ENCODE peak calls at places on chromosomes 1 and 21, in seven cellular contexts. G is IMR-90, Z is OCI-LY7, B is adrenal gland, M is spleen, P is K562, S is BJ. V is an unnamed sample.
A peak's percentile ranks its signal among the peaks of the same experiment; 100 is the strongest.

GRCh38 chr1:7752512-7753417 is 18.3 kb upstream of the VAMP3 start:
- DNase-seq in G (peak; percentile 71), Z (peak; percentile 48), B (peak; percentile 51), M (no peak), P (peak; percentile 47), S (peak; percentile 15), V (peak; percentile 48)

GRCh38 chr1:162994921-162995320 is 74.2 kb upstream of the RGS4 start:
- DNase-seq in G (peak; percentile 55), Z (no peak), B (no peak), M (no peak), P (no peak), S (no peak), V (peak; percentile 43)

GRCh38 chr21:42818328-42818749 is 61.0 kb downstream of the WDR4 start:
- DNase-seq in G (peak; percentile 39), Z (peak; percentile 41), B (peak; percentile 59), M (peak; percentile 88), P (peak; percentile 69), S (no peak), V (peak; percentile 33)

GRCh38 chr1:93619507-93620168 is 62.0 kb downstream of the BCAR3 start:
- DNase-seq in G (no peak), Z (peak; percentile 33), B (no peak), M (no peak), P (no peak), S (no peak), V (no peak)

GRCh38 chr1:237342730-237343129 is 300.7 kb downstream of the RYR2 start:
- DNase-seq in G (no peak), Z (no peak), B (no peak), M (no peak), P (no peak), S (no peak), V (no peak)

GRCh38 chr1:109595540-109595939 is 23.9 kb downstream of the GNAT2 start:
- DNase-seq in G (peak; percentile 55), Z (no peak), B (no peak), M (no peak), P (no peak), S (no peak), V (peak; percentile 63)

GRCh38 chr1:162690672-162691434 is 58.6 kb downstream of the DDR2 start:
- DNase-seq in G (peak; percentile 93), Z (no peak), B (peak; percentile 92), M (no peak), P (no peak), S (peak; percentile 97), V (peak; percentile 97)

GRCh38 chr1:230226814-230227213 is 159.8 kb downstream of the GALNT2 start:
- DNase-seq in G (no peak), Z (no peak), B (no peak), M (no peak), P (no peak), S (no peak), V (no peak)

GRCh38 chr21:23398726-23399125 is 2208.6 kb downstream of the MRPL39 start:
- DNase-seq in G (no peak), Z (no peak), B (no peak), M (no peak), P (no peak), S (no peak), V (no peak)

GRCh38 chr1:157353546-157353945 is 198.8 kb downstream of the FCRL5 start:
- DNase-seq in G (no peak), Z (no peak), B (no peak), M (no peak), P (no peak), S (no peak), V (no peak)

GRCh38 chr1:34547043-34547674 is 207.7 kb upstream of the GJB5 start:
- DNase-seq in G (no peak), Z (no peak), B (no peak), M (no peak), P (no peak), S (no peak), V (no peak)

GRCh38 chr1:205497351-205497750 is 7.1 kb upstream of the CDK18 start:
- DNase-seq in G (no peak), Z (no peak), B (no peak), M (no peak), P (no peak), S (no peak), V (no peak)

GRCh38 chr1:187203257-187203656 is 374.5 kb downstream of the PLA2G4A start:
- DNase-seq in G (peak; percentile 45), Z (no peak), B (peak; percentile 39), M (no peak), P (no peak), S (no peak), V (peak; percentile 23)

DNA sequence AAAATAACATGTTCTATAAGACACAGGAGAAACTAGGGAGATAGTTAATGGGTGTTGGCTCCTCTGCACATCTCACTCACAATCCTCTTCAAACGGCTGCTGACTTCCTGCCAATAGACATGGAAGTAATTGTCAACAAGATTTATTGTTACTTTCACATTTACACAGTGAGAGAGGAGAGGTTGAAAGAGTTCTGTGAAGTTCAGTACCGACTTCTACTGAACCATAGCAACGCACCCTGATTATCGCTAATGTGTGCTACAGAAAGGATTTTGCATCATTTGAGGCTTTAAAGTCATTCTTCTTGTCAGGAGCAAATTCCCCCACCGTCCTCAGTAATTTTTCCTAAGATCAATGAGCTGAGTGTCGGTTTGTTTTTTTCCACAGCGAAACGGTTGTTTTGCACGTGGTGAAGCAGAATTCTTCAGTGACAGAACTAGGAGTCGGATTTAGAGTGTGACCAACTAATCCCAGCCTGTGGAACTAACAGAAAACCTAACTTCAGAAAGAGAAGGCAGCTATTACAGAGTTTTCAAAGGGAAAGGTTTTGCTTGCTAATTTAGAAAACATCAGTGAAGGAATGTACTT is 361.0 kb downstream of the ADGRL2 start:
- DNase-seq in G (no peak), Z (no peak), B (peak; percentile 18), M (no peak), P (no peak), S (no peak), V (no peak)
- H3K4me3 ChIP-seq in G (no peak overlapping the region), Z (no peak overlapping the region), B (no peak overlapping the region), M (no peak overlapping the region), P (no peak overlapping the region), S (no peak overlapping the region), V (no peak overlapping the region)

DNA sequence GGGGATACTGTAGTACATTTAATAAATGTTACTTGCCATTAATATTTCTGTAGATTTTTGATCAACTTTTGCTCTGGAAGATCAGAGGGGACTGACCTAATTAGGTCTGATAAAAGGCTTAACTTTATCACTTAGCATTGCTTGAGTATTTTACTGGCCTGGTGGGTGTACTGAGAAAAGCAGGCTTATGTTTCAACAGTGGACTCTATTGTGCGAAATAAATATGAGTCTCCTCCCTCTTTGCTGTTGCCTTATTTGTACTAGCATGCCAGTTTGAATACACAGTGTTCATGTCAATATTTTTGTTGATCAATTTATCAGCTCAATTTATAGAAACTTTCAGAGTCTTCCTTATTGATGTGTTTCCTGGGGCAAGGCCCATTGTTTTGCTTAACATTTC is 49.1 kb downstream of the EBNA1BP2 start:
- DNase-seq in G (no peak), Z (no peak), B (no peak), M (no peak), P (no peak), S (no peak), V (no peak)
- TF ChIP-seq CTCF in G (no peak), Z (no peak), B (no peak), M (no peak), P (no peak), S (no peak), V (no peak)

DNA sequence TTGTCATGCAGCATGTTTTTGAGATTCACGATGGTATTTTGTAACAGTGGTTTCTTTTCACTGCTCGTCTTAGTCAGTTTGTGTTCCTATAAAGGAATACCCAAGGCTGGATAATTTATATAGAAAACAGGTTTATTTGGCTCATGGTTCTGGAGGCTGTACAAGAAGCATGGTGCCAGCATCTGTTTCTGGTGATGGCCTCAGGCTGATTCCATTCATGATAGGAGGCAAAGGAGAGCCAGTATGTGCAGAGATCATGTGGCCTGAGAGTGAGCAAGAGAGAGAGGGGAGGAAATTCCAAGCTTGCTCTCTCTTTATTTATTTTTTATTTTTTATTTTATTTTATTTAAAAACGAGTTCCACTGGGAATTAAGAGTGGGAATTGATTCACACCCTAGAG is 2.0 kb upstream of the C21orf91 start:
- DNase-seq in G (no peak), Z (no peak), B (no peak), M (no peak), P (no peak), S (no peak), V (no peak)
- H3K4me3 ChIP-seq in G (no peak overlapping the region), Z (peak overlapping the region; percentile 89), B (no peak overlapping the region), M (no peak overlapping the region), P (no peak overlapping the region), S (no peak overlapping the region), V (no peak overlapping the region)

GRCh38 chr1:54376085-54377039 is 29.8 kb downstream of the SSBP3 start:
- DNase-seq in G (no peak), Z (peak; percentile 72), B (peak; percentile 62), M (no peak), P (peak; percentile 81), S (no peak), V (no peak)

GRCh38 chr1:54372978-54373377 is 33.2 kb downstream of the SSBP3 start:
- DNase-seq in G (no peak), Z (peak; percentile 73), B (no peak), M (no peak), P (no peak), S (no peak), V (no peak)

GRCh38 chr1:54377040-54377691 is 29.0 kb downstream of the SSBP3 start:
- DNase-seq in G (peak; percentile 54), Z (peak; percentile 65), B (peak; percentile 86), M (no peak), P (peak; percentile 81), S (no peak), V (no peak)

GRCh38 chr1:54374766-54375165 is 31.4 kb downstream of the SSBP3 start:
- DNase-seq in G (no peak), Z (no peak), B (no peak), M (no peak), P (no peak), S (no peak), V (no peak)

GRCh38 chr1:54375331-54376084 is 30.7 kb downstream of the SSBP3 start:
- DNase-seq in G (no peak), Z (peak; percentile 38), B (peak; percentile 54), M (peak; percentile 82), P (peak; percentile 63), S (no peak), V (no peak)
- TF ChIP-seq CTCF in G (no peak), Z (peak; percentile 25), B (peak; percentile 53), M (peak; percentile 61), P (peak; percentile 37), S (no peak), V (no peak)

DNA sequence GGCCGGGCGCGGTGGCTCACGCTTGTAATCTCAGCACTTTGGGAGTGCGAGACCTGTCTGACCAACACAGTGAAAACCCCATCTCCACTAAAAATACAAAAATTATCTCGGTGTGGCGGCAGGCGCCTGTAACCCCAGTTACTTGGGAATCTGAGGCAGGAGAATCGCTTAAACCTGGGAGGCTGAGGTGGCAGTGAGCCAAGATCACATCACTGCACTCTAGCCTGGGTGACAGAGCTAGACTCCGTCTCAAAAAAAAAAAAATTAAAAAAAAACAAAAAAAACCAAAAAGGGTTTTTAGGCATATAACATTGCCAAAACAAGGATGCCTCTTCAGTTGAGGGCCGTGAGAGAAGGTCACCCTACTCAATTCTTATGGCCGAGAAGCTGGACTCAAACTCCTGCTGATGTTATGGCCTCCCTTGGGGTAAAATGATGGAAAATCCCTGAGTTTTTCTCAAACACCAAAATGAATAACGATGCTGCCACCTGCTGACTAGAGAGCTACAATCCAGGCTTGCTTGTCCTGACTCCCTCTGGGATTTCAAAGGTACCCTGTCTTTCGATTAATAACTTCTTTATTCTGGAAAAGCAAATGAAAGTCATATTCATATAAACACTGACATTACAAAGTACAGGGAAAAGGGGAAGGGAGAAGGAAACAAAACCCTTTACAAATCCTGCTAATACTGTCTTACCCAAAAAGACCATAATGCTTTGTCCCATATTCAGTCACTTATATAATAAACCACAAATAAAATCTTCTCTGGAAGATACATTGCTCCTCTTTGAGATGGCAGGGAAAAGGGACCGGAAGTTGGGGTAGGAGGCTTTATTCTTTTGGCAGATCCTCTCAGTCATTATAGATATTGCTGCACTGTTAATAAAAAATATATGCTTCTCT is 10.7 kb downstream of the RAB42 start:
- DNase-seq in G (peak; percentile 82), Z (peak; percentile 68), B (peak; percentile 65), M (no peak), P (peak; percentile 68), S (no peak), V (peak; percentile 89)
- H3K4me3 ChIP-seq in G (no peak overlapping the region), Z (no peak overlapping the region), B (no peak overlapping the region), M (no peak overlapping the region), P (no peak overlapping the region), S (no peak overlapping the region), V (no peak overlapping the region)

V was measured in foreskin fibroblast.